ENCODE peak calls at places on chromosome 19, in seven cellular contexts. N is tibial artery, E is mesenchymal stem cell, M is brain microvascular endothelial cell, I is colonic mucosa, Z is cardiac muscle cell, V is heart right ventricle. B is an unnamed sample. For H3K27me3, the result is how much of the 10 kb centered on the place peaks cover.

GRCh38 chr19:17058236-17058635 is 17.0 kb downstream of the HAUS8 start:
- DNase-seq in N (no peak), E (peak), M (no peak), I (no peak), Z (peak), V (no peak), B (no peak)

GRCh38 chr19:46736544-46737274 is 9.1 kb upstream of the FKRP start:
- DNase-seq in N (no peak), E (no peak), M (no peak), I (no peak), Z (peak), V (peak), B (no peak)

GRCh38 chr19:56261145-56261544 is 11.4 kb upstream of the EDDM13 start:
- DNase-seq in N (no peak), E (no peak), M (no peak), I (no peak), Z (no peak), V (no peak), B (no peak)

GRCh38 chr19:11279505-11280236 is 16.3 kb upstream of the TSPAN16 start:
- DNase-seq in N (no peak), E (no peak), M (no peak), I (no peak), Z (no peak), V (no peak), B (no peak)

GRCh38 chr19:6577410-6578125 is 13.4 kb downstream of the CD70 start:
- DNase-seq in N (no peak), E (no peak), M (no peak), I (peak), Z (no peak), V (no peak), B (no peak)

GRCh38 chr19:16628984-16629691 is 1.1 kb upstream of the MED26 start:
- DNase-seq in N (no peak), E (peak), M (peak), I (peak), Z (peak), V (no peak), B (no peak)

GRCh38 chr19:42074513-42075363 is 1.2 kb upstream of the ZNF574 start:
- DNase-seq in N (no peak), E (no peak), M (no peak), I (peak), Z (peak), V (no peak), B (no peak)

GRCh38 chr19:22332924-22333323 is 46.7 kb downstream of the ZNF729 start:
- DNase-seq in N (no peak), E (no peak), M (peak), I (no peak), Z (no peak), V (no peak), B (no peak)

GRCh38 chr19:18469245-18470107 is 31.5 kb upstream of the ISYNA1 start:
- DNase-seq in N (no peak), E (peak), M (peak), I (peak), Z (peak), V (peak), B (peak)

GRCh38 chr19:15634105-15634504 is 6.6 kb upstream of the CYP4F3 start:
- DNase-seq in N (no peak), E (no peak), M (no peak), I (no peak), Z (no peak), V (no peak), B (no peak)

GRCh38 chr19:12750851-12751250 is 740 bp upstream of the BEST2 start:
- DNase-seq in N (no peak), E (no peak), M (no peak), I (no peak), Z (no peak), V (no peak), B (no peak)

GRCh38 chr19:31421856-31422255 is 72.6 kb upstream of the TSHZ3 start:
- DNase-seq in N (no peak), E (no peak), M (no peak), I (no peak), Z (no peak), V (no peak), B (no peak)

DNA sequence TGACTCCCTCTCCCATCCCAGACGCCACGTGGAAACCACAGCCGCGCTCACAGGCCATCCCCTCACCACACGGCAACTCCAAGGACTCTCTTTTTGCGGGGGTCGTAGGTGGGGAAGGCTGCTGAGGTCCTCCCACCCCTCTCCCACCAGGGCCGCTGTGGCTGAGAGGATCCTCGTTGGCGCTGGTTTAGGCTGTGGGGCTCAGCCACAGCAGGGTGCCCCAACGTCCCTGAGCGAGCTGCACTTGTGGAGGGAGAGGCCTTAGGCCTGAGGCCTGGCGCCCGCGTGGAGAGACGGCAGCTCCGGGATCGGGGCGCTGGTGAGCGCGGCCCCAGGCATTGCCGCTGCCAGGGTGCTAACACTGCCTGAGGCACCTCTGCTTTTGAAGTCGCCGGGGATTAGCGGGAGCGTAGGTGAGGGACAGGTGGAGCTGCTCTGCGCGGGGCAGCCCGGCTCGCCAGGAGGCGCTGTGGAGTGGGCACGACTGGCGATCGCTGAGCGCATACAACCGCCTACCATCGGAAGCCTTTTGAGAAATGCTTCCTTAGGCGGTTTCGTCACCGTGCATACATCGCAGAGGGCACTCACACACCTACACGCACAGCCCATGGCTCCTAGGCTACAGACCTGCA is 9.0 kb downstream of the ZSCAN1 start:
- DNase-seq in N (no peak), E (no peak), M (no peak), I (no peak), Z (no peak), V (no peak), B (no peak)
- H3K27me3 ChIP-seq in N (under half), E (under half), M (under half), I (under half), Z (under half), V (under half), B (under half)

DNA sequence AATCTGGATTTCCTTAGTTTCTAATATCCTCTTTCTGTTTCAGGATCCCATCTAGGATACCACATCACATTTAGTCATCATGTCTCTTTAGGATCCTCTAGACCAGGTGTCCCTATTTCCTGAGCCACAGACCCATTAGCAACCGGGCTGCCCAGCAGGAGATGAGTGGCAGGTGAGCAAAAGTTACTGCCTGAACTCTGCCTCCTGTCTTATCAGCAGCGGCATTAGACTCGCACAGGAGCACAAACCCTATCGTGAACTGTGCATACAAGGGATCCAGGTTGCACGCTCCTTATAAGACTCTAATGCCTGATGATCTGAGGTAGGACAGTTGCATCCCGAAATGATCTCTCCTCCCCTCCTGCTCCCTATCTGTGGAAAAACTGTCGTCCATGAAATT is 7.8 kb upstream of the CEBPG start:
- DNase-seq in N (no peak), E (no peak), M (no peak), I (peak), Z (no peak), V (no peak), B (no peak)
- H3K27me3 ChIP-seq in N (under half), E (under half), M (under half), I (under half), Z (under half), V (under half), B (under half)

GRCh38 chr19:3038214-3038613 is 9.1 kb upstream of the TLE2 start:
- DNase-seq in N (no peak), E (no peak), M (no peak), I (no peak), Z (no peak), V (no peak), B (no peak)
- H3K27me3 ChIP-seq in N (under half), E (under half), M (under half), I (under half), Z (under half), V (under half), B (under half)

GRCh38 chr19:38251564-38252051 is 4.6 kb downstream of the PPP1R14A start:
- DNase-seq in N (peak), E (peak), M (peak), I (no peak), Z (peak), V (peak), B (no peak)
- H3K27me3 ChIP-seq in N (under half), E (under half), M (under half), I (under half), Z (under half), V (under half), B (under half)

GRCh38 chr19:54383330-54383729 is 18.6 kb upstream of the LAIR1 start:
- DNase-seq in N (no peak), E (no peak), M (no peak), I (no peak), Z (no peak), V (no peak), B (no peak)
- H3K27me3 ChIP-seq in N (under half), E (under half), M (under half), I (under half), Z (under half), V (under half), B (under half)

GRCh38 chr19:51507209-51507608 is 5.6 kb upstream of the SIGLEC12 start:
- DNase-seq in N (no peak), E (no peak), M (no peak), I (no peak), Z (no peak), V (no peak), B (no peak)

GRCh38 chr19:51501594-51502263 is at the start of gene SIGLEC12:
- DNase-seq in N (no peak), E (no peak), M (no peak), I (peak), Z (no peak), V (no peak), B (peak)

GRCh38 chr19:51505904-51506303 is 4.3 kb upstream of the SIGLEC12 start:
- DNase-seq in N (no peak), E (no peak), M (no peak), I (no peak), Z (no peak), V (no peak), B (no peak)

GRCh38 chr19:51503891-51504290 is 2.3 kb upstream of the SIGLEC12 start:
- DNase-seq in N (no peak), E (no peak), M (no peak), I (no peak), Z (no peak), V (no peak), B (no peak)

DNA sequence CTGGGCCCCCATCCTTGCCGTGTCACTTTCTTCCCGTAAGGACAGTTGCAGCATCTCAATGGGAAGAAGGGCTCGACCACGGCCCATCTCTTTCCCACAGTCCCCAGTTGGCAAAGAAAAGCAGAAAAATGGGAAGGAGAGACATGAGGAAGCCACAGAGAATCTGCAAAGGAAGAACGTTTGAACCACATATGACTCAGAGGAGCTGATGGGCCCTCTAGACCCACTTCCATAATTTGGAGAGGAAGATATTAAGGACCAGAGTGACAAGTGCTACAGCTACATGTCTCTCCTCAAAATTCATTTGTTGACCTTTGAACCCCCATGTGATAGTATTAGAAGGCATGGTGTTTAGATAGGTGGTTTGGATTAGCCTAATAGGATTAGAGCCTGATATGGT is 1.8 kb upstream of the SIGLEC12 start:
- DNase-seq in N (no peak), E (no peak), M (no peak), I (no peak), Z (no peak), V (no peak), B (no peak)
- H3K27me3 ChIP-seq in N (under half), E (under half), M (under half), I (under half), Z (under half), V (under half), B (under half)

B was measured in lower lobe of right lung.